ENCODE peak calls at places on chromosome 22, in ten cellular contexts. One of them, this sample, is unnamed.

GRCh38 chr22:39839917-39840510 is 53.5 kb downstream of the ENTHD1 start:
- DNase-seq in heart left ventricle: no peak
- DNase-seq in HEK293T: no peak
- DNase-seq in transverse colon: no peak
- DNase-seq in mammary epithelial cell: no peak
- DNase-seq in fibroblast of villous mesenchyme: no peak
- DNase-seq in DMS153: no peak
- DNase-seq in posterior cingulate gyrus: no peak
- DNase-seq in AG04450: no peak
- DNase-seq in iris pigment epithelial cell: no peak
- DNase-seq in this sample: no peak

GRCh38 chr22:42363851-42364250 is 68.4 kb downstream of the NFAM1 start:
- DNase-seq in heart left ventricle: no peak
- DNase-seq in HEK293T: no peak
- DNase-seq in transverse colon: no peak
- DNase-seq in mammary epithelial cell: no peak
- DNase-seq in fibroblast of villous mesenchyme: no peak
- DNase-seq in DMS153: no peak
- DNase-seq in posterior cingulate gyrus: no peak
- DNase-seq in AG04450: no peak
- DNase-seq in iris pigment epithelial cell: no peak
- DNase-seq in this sample: no peak

GRCh38 chr22:45984316-45984916 is 7.5 kb upstream of the WNT7B start:
- DNase-seq in heart left ventricle: no peak
- DNase-seq in HEK293T: no peak
- DNase-seq in transverse colon: no peak
- DNase-seq in mammary epithelial cell: no peak
- DNase-seq in fibroblast of villous mesenchyme: no peak
- DNase-seq in DMS153: no peak
- DNase-seq in posterior cingulate gyrus: no peak
- DNase-seq in AG04450: no peak
- DNase-seq in iris pigment epithelial cell: no peak
- DNase-seq in this sample: no peak

GRCh38 chr22:32106930-32107329 is 52.2 kb downstream of the C22orf42 start:
- DNase-seq in heart left ventricle: no peak
- DNase-seq in HEK293T: peak; percentile 60
- DNase-seq in transverse colon: no peak
- DNase-seq in mammary epithelial cell: peak; percentile 39
- DNase-seq in fibroblast of villous mesenchyme: peak; percentile 10
- DNase-seq in DMS153: no peak
- DNase-seq in posterior cingulate gyrus: no peak
- DNase-seq in AG04450: no peak
- DNase-seq in iris pigment epithelial cell: peak; percentile 11
- DNase-seq in this sample: no peak

GRCh38 chr22:24402460-24403192 is 24.8 kb upstream of the ADORA2A start:
- DNase-seq in heart left ventricle: peak; percentile 91
- DNase-seq in HEK293T: no peak
- DNase-seq in transverse colon: peak; percentile 92
- DNase-seq in mammary epithelial cell: peak; percentile 80
- DNase-seq in fibroblast of villous mesenchyme: peak; percentile 97
- DNase-seq in DMS153: peak; percentile 82
- DNase-seq in posterior cingulate gyrus: no peak
- DNase-seq in AG04450: peak; percentile 60
- DNase-seq in iris pigment epithelial cell: peak; percentile 92
- DNase-seq in this sample: no peak

GRCh38 chr22:43481528-43482309 is 69.9 kb downstream of the MPPED1 start:
- DNase-seq in heart left ventricle: no peak
- DNase-seq in HEK293T: no peak
- DNase-seq in transverse colon: no peak
- DNase-seq in mammary epithelial cell: no peak
- DNase-seq in fibroblast of villous mesenchyme: no peak
- DNase-seq in DMS153: no peak
- DNase-seq in posterior cingulate gyrus: peak; percentile 46
- DNase-seq in AG04450: no peak
- DNase-seq in iris pigment epithelial cell: no peak
- DNase-seq in this sample: no peak

GRCh38 chr22:38284042-38284402 is 11.2 kb upstream of the TMEM184B start:
- DNase-seq in heart left ventricle: no peak
- DNase-seq in HEK293T: no peak
- DNase-seq in transverse colon: no peak
- DNase-seq in mammary epithelial cell: no peak
- DNase-seq in fibroblast of villous mesenchyme: peak; percentile 99
- DNase-seq in DMS153: no peak
- DNase-seq in posterior cingulate gyrus: no peak
- DNase-seq in AG04450: peak; percentile 82
- DNase-seq in iris pigment epithelial cell: peak; percentile 90
- DNase-seq in this sample: no peak

GRCh38 chr22:24186892-24187670 is 5.8 kb downstream of the SUSD2 start:
- DNase-seq in heart left ventricle: peak; percentile 22
- DNase-seq in HEK293T: no peak
- DNase-seq in transverse colon: no peak
- DNase-seq in mammary epithelial cell: no peak
- DNase-seq in fibroblast of villous mesenchyme: no peak
- DNase-seq in DMS153: no peak
- DNase-seq in posterior cingulate gyrus: no peak
- DNase-seq in AG04450: no peak
- DNase-seq in iris pigment epithelial cell: no peak
- DNase-seq in this sample: no peak

GRCh38 chr22:37020192-37020479 is 594 bp downstream of the MPST start:
- DNase-seq in heart left ventricle: no peak
- DNase-seq in HEK293T: peak; percentile 56
- DNase-seq in transverse colon: peak; percentile 75
- DNase-seq in mammary epithelial cell: peak; percentile 56
- DNase-seq in fibroblast of villous mesenchyme: peak; percentile 51
- DNase-seq in DMS153: no peak
- DNase-seq in posterior cingulate gyrus: no peak
- DNase-seq in AG04450: no peak
- DNase-seq in iris pigment epithelial cell: peak; percentile 66
- DNase-seq in this sample: no peak

GRCh38 chr22:48402591-48403031 is 1425.1 kb downstream of the BRD1 start:
- DNase-seq in heart left ventricle: no peak
- DNase-seq in HEK293T: no peak
- DNase-seq in transverse colon: no peak
- DNase-seq in mammary epithelial cell: no peak
- DNase-seq in fibroblast of villous mesenchyme: no peak
- DNase-seq in DMS153: no peak
- DNase-seq in posterior cingulate gyrus: no peak
- DNase-seq in AG04450: no peak
- DNase-seq in iris pigment epithelial cell: no peak
- DNase-seq in this sample: no peak

GRCh38 chr22:23226497-23226850 is 46.2 kb downstream of the BCR start:
- DNase-seq in heart left ventricle: no peak
- DNase-seq in HEK293T: no peak
- DNase-seq in transverse colon: no peak
- DNase-seq in mammary epithelial cell: no peak
- DNase-seq in fibroblast of villous mesenchyme: peak; percentile 48
- DNase-seq in DMS153: no peak
- DNase-seq in posterior cingulate gyrus: no peak
- DNase-seq in AG04450: no peak
- DNase-seq in iris pigment epithelial cell: no peak
- DNase-seq in this sample: no peak

GRCh38 chr22:50704510-50705218 is 32.0 kb downstream of the SHANK3 start:
- DNase-seq in heart left ventricle: peak; percentile 23
- DNase-seq in HEK293T: no peak
- DNase-seq in transverse colon: no peak
- DNase-seq in mammary epithelial cell: no peak
- DNase-seq in fibroblast of villous mesenchyme: no peak
- DNase-seq in DMS153: no peak
- DNase-seq in posterior cingulate gyrus: peak; percentile 1
- DNase-seq in AG04450: no peak
- DNase-seq in iris pigment epithelial cell: no peak
- DNase-seq in this sample: no peak

GRCh38 chr22:39469326-39469680 is 12.5 kb downstream of the MGAT3 start:
- DNase-seq in heart left ventricle: no peak
- DNase-seq in HEK293T: no peak
- DNase-seq in transverse colon: no peak
- DNase-seq in mammary epithelial cell: no peak
- DNase-seq in fibroblast of villous mesenchyme: no peak
- DNase-seq in DMS153: no peak
- DNase-seq in posterior cingulate gyrus: no peak
- DNase-seq in AG04450: no peak
- DNase-seq in iris pigment epithelial cell: no peak
- DNase-seq in this sample: no peak

GRCh38 chr22:46588279-46589140 is 31.7 kb upstream of the GRAMD4 start:
- DNase-seq in heart left ventricle: peak; percentile 84
- DNase-seq in HEK293T: no peak
- DNase-seq in transverse colon: no peak
- DNase-seq in mammary epithelial cell: no peak
- DNase-seq in fibroblast of villous mesenchyme: no peak
- DNase-seq in DMS153: no peak
- DNase-seq in posterior cingulate gyrus: no peak
- DNase-seq in AG04450: no peak
- DNase-seq in iris pigment epithelial cell: no peak
- DNase-seq in this sample: no peak

This sample was measured in NCI-H1930.